ENCODE peak calls at places on chromosomes 4 and X, in four cellular contexts. O is SK-N-MC, W is sigmoid colon, M is substantia nigra. K is an unnamed sample.

GRCh38 chr4:16031554-16032381 is 52.1 kb downstream of the PROM1 start:
- DNase-seq in O (no peak), W (no peak), M (no peak), K (no peak)

GRCh38 chrX:13428055-13428786 is 108.4 kb upstream of the ATXN3L start:
- DNase-seq in O (no peak), W (no peak), M (no peak), K (no peak)

GRCh38 chrX:16807548-16807947 is 21.3 kb downstream of the TXLNG start:
- DNase-seq in O (no peak), W (no peak), M (no peak), K (no peak)

GRCh38 chr4:13597604-13598003 is 29.9 kb downstream of the BOD1L1 start:
- DNase-seq in O (no peak), W (no peak), M (no peak), K (no peak)

GRCh38 chrX:136028383-136028984 is 43.2 kb downstream of the SLC9A6 start:
- DNase-seq in O (peak), W (no peak), M (no peak), K (no peak)

GRCh38 chrX:54776987-54777672 is 20.9 kb downstream of the ITIH6 start:
- DNase-seq in O (no peak), W (no peak), M (no peak), K (no peak)

GRCh38 chr4:53614616-53615015 is 23.3 kb upstream of the LNX1 start:
- DNase-seq in O (no peak), W (no peak), M (no peak), K (no peak)

GRCh38 chr4:15738877-15739276 is 36.0 kb downstream of the BST1 start:
- DNase-seq in O (no peak), W (no peak), M (no peak), K (peak)

GRCh38 chr4:138710297-138710696 is 305.3 kb upstream of the NOCT start:
- DNase-seq in O (no peak), W (no peak), M (no peak), K (no peak)

GRCh38 chrX:154821523-154821922 is 12.9 kb downstream of the SMIM9 start:
- DNase-seq in O (no peak), W (no peak), M (no peak), K (no peak)

GRCh38 chrX:30910124-30910860 is 21.2 kb upstream of the TAB3 start:
- DNase-seq in O (no peak), W (no peak), M (no peak), K (no peak)

GRCh38 chr4:119682080-119682479 is 53.5 kb upstream of the PDE5A start:
- DNase-seq in O (no peak), W (no peak), M (no peak), K (no peak)

GRCh38 chr4:42416017-42416416 is 18.7 kb downstream of the SHISA3 start:
- DNase-seq in O (no peak), W (no peak), M (no peak), K (no peak)

GRCh38 chr4:89136525-89136924 is 25.2 kb downstream of the TIGD2 start:
- DNase-seq in O (no peak), W (no peak), M (no peak), K (no peak)

GRCh38 chr4:178681871-178682270 is 1239.6 kb upstream of the AGA start:
- DNase-seq in O (no peak), W (no peak), M (no peak), K (no peak)

DNA sequence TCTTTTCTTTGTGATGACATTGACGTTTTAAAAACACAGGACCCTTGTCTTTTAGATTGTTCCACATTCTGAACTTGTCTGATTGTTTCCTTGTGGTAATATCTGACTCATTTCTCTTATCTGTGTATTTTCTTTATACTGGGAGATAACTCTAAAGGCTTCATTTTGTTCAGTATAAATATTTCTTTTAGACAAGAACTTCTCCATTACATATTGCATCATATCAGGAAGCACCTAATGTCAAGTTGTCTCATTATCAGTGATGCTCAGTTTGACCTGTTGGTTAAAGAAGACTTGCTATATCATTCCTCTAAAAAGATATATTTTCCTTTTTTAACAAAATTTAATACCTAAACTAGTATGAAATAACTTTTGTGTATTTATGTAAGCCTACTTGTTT is 152.3 kb upstream of the BMP3 start:
- DNase-seq in O (no peak), W (no peak), M (no peak), K (no peak)
- H3K27ac ChIP-seq in O (no peak), W (no peak), M (no peak), K (no peak)

GRCh38 chr4:56106755-56107154 is 158.0 kb downstream of the CEP135 start:
- DNase-seq in O (no peak), W (no peak), M (no peak), K (no peak)
- H3K27ac ChIP-seq in O (no peak), W (no peak), M (no peak), K (no peak)

GRCh38 chr4:123838426-123838825 is 441.8 kb downstream of the SPRY1 start:
- DNase-seq in O (no peak), W (no peak), M (no peak), K (no peak)

GRCh38 chr4:123843137-123843536 is 446.5 kb downstream of the SPRY1 start:
- DNase-seq in O (no peak), W (no peak), M (no peak), K (no peak)

GRCh38 chr4:123844374-123844773 is 447.8 kb downstream of the SPRY1 start:
- DNase-seq in O (no peak), W (no peak), M (no peak), K (no peak)

GRCh38 chr4:123840232-123840631 is 443.6 kb downstream of the SPRY1 start:
- DNase-seq in O (no peak), W (no peak), M (no peak), K (no peak)

GRCh38 chr4:123841431-123842121 is 445.0 kb downstream of the SPRY1 start:
- DNase-seq in O (no peak), W (no peak), M (no peak), K (no peak)
- H3K27ac ChIP-seq in O (no peak), W (peak), M (no peak), K (no peak)

GRCh38 chr4:103100691-103101090 is 1.1 kb upstream of the BDH2 start:
- DNase-seq in O (no peak), W (no peak), M (no peak), K (no peak)
- H3K27ac ChIP-seq in O (peak), W (no peak), M (no peak), K (no peak)

GRCh38 chrX:152588206-152588605 is 49.5 kb upstream of the GABRQ start:
- DNase-seq in O (no peak), W (no peak), M (no peak), K (no peak)
- H3K27ac ChIP-seq in O (no peak), W (no peak), M (no peak), K (no peak)

GRCh38 chr4:184846531-184846930 is 20.8 kb upstream of the ACSL1 start:
- DNase-seq in O (no peak), W (no peak), M (no peak), K (no peak)

GRCh38 chr4:184844742-184845141 is 19.0 kb upstream of the ACSL1 start:
- DNase-seq in O (no peak), W (no peak), M (no peak), K (no peak)

GRCh38 chr4:184843984-184844554 is 18.3 kb upstream of the ACSL1 start:
- DNase-seq in O (no peak), W (no peak), M (no peak), K (no peak)

GRCh38 chr4:184848510-184848909 is 22.7 kb upstream of the ACSL1 start:
- DNase-seq in O (no peak), W (no peak), M (no peak), K (no peak)

DNA sequence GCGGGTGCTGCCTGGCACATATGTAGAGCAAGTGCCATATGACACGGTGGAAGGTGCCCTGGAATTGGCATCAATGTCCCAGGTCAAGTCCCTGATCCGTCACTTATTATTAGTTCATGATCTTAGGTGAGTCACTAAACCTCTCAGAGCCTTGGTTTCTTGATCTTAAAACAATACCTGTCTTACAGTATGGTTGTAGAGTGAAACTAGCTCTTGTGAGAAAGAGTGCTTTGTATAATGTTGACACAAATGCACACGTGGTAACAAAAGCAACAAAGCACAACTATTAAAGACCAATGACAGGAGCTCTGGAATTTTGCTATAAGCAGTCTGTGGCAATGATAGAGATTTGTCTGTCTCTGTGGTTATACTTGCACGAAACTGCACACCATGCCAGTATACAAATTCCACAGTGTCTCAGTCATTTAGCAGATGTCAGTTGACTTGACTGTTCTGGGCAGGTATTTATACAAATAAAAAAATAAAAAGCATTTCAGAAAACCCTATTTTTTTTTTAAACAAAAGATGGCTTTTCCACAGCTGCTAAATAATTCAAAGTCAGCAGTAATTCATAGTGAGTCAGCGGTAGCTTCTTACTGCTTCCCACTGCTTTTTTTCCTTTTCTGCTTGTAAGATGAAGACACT is 19.7 kb upstream of the ACSL1 start:
- DNase-seq in O (no peak), W (no peak), M (no peak), K (no peak)
- H3K27ac ChIP-seq in O (peak), W (no peak), M (no peak), K (no peak)

DNA sequence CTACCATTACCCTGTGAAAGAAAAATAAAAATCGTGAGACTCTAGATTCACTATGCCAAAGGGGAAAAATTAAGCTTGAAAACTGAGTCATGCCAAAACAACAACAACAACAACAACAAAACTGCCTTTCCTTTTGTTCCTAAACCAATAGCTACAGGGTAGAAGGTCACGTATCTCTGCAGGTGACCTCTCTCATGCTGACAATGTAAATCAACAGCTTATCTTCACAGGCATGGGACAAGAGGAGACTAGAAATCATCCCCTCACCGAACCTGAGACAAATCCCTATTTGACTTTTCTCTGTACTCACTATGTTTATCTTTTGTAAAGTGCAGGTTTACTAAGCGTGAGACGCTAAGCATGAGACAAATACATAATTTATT is 20.5 kb upstream of the AADAT start:
- DNase-seq in O (no peak), W (no peak), M (no peak), K (no peak)
- H3K27ac ChIP-seq in O (no peak), W (no peak), M (no peak), K (no peak)

GRCh38 chr4:152679414-152680281 is at the start of gene TMEM154:
- DNase-seq in O (no peak), W (peak), M (peak), K (no peak)
- H3K27ac ChIP-seq in O (no peak), W (peak), M (no peak), K (no peak)

GRCh38 chrX:121307441-121307840 is 260.0 kb downstream of the GLUD2 start:
- DNase-seq in O (no peak), W (no peak), M (no peak), K (no peak)
- H3K27ac ChIP-seq in O (no peak), W (no peak), M (no peak), K (no peak)

DNA sequence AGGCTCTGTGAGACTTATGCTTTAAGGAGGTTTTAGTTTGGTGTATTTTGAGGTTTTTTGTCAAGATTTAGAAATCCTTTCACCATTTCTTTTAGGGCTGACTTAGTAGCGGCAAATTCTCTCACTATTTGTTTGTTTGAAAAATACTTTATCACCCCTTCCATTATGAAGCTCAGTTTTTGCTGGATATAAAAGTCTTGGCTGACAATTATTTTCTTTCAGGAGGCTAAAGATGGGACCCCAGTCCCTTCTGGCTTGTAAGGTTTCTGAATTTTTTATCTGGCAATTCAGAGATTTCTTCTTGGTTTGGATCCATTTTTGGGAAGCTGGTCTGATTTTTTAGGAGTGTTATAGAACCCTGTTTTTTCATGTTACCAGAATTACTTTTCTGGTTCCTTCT is 88.5 kb downstream of the ACTRT1 start:
- DNase-seq in O (no peak), W (no peak), M (no peak), K (no peak)
- H3K27ac ChIP-seq in O (no peak), W (no peak), M (no peak), K (no peak)